ENCODE peak calls at places on chromosomes 12 and 14, in six cellular contexts. K is astrocyte of the hippocampus, Z is endodermal cell, D is ovary, T is fibroblast of lung, W is NCI-H774. N is an unnamed sample.

GRCh38 chr14:35386673-35387125 is 17.9 kb downstream of the NFKBIA start:
- DNase-seq in W (peak), K (peak), D (no peak), T (no peak), Z (peak), N (no peak)

GRCh38 chr14:62308316-62308715 is 546.1 kb downstream of the SNAPC1 start:
- DNase-seq in K (no peak), W (no peak), T (no peak), Z (no peak), D (no peak), N (no peak)

GRCh38 chr14:26765768-26766550 is 168.1 kb upstream of the NOVA1 start:
- DNase-seq in K (peak), D (no peak), T (peak), W (peak), Z (no peak), N (peak)

GRCh38 chr12:31728289-31728916 is 418 bp downstream of the AMN1 start:
- DNase-seq in K (no peak), D (no peak), Z (no peak), T (no peak), W (no peak), N (no peak)

GRCh38 chr12:99767809-99768208 is 120.3 kb downstream of the GARIN6 start:
- DNase-seq in K (peak), D (no peak), W (peak), Z (no peak), T (peak), N (no peak)

GRCh38 chr14:25111061-25111601 is 61.2 kb upstream of the STXBP6 start:
- DNase-seq in K (peak), D (no peak), Z (no peak), T (peak), W (no peak), N (no peak)

GRCh38 chr14:53539489-53540126 is 386.5 kb upstream of the DDHD1 start:
- DNase-seq in K (peak), D (peak), Z (peak), W (peak), T (peak), N (peak)

GRCh38 chr12:27807063-27807703 is 27.1 kb upstream of the MANSC4 start:
- DNase-seq in W (no peak), Z (no peak), K (no peak), T (no peak), D (no peak), N (no peak)

GRCh38 chr14:69355955-69356321 is 42.2 kb downstream of the ERH start:
- DNase-seq in W (no peak), D (peak), T (peak), Z (no peak), K (peak), N (no peak)

GRCh38 chr12:39752482-39753147 is 133.0 kb upstream of the ABCD2 start:
- DNase-seq in T (no peak), D (no peak), W (no peak), Z (peak), K (no peak), N (no peak)

GRCh38 chr14:38129705-38130104 is 78.0 kb upstream of the SSTR1 start:
- DNase-seq in K (no peak), W (no peak), T (no peak), Z (no peak), D (no peak), N (no peak)

GRCh38 chr12:67593041-67593870 is 55.3 kb upstream of the DYRK2 start:
- DNase-seq in K (peak), T (peak), D (no peak), W (peak), Z (peak), N (no peak)